ENCODE peak calls at places on chromosomes 12 and 14, in five cellular contexts. M is SK-N-SH, W is GM12878, H is HepG2, G is K562. R is an unnamed sample.

GRCh38 chr14:20530771-20531571 is 25.6 kb downstream of the RNASE10 start:
- DNase-seq in M (peak), W (peak), H (peak), G (peak), R (peak)

GRCh38 chr12:117525766-117526165 is 164.3 kb upstream of the NOS1 start:
- DNase-seq in M (no peak), W (no peak), H (no peak), G (no peak), R (no peak)

GRCh38 chr12:83954071-83954789 is 958.4 kb downstream of the SLC6A15 start:
- DNase-seq in M (no peak), W (no peak), H (no peak), G (no peak), R (no peak)

GRCh38 chr14:23364164-23364571 is 804 bp downstream of the EFS start:
- DNase-seq in M (peak), W (no peak), H (no peak), G (no peak), R (no peak)

GRCh38 chr14:83816755-83817154 is 1713.2 kb upstream of the FLRT2 start:
- DNase-seq in M (no peak), W (no peak), H (no peak), G (no peak), R (no peak)

GRCh38 chr14:64801800-64802199 is 77.9 kb downstream of the SPTB start:
- DNase-seq in M (peak), W (no peak), H (peak), G (peak), R (peak)

GRCh38 chr14:81504864-81505263 is 28.8 kb downstream of the SEL1L start:
- DNase-seq in M (no peak), W (no peak), H (no peak), G (no peak), R (no peak)

GRCh38 chr12:22702690-22703089 is 77.7 kb downstream of the ETNK1 start:
- DNase-seq in M (no peak), W (no peak), H (no peak), G (no peak), R (no peak)

GRCh38 chr12:10182662-10183061 is 3.8 kb downstream of the TMEM52B start:
- DNase-seq in M (no peak), W (no peak), H (no peak), G (no peak), R (no peak)

GRCh38 chr14:100548295-100548655 is 38.9 kb downstream of the BEGAIN start:
- DNase-seq in M (no peak), W (no peak), H (no peak), G (no peak), R (no peak)

GRCh38 chr14:102761206-102761605 is 16.0 kb upstream of the TRAF3 start:
- DNase-seq in M (no peak), W (no peak), H (no peak), G (no peak), R (no peak)

GRCh38 chr14:57928732-57929131 is 62.8 kb upstream of the SLC35F4 start:
- DNase-seq in M (no peak), W (no peak), H (no peak), G (no peak), R (no peak)

GRCh38 chr14:104190396-104191000 is 52.1 kb downstream of the KIF26A start:
- DNase-seq in M (no peak), W (no peak), H (no peak), G (no peak), R (no peak)

GRCh38 chr12:6826125-6826733 is 2.0 kb upstream of the P3H3 start:
- DNase-seq in M (no peak), W (no peak), H (no peak), G (no peak), R (no peak)

GRCh38 chr12:2295941-2296461 is 243.2 kb downstream of the CACNA1C start:
- DNase-seq in M (no peak), W (no peak), H (no peak), G (no peak), R (no peak)

GRCh38 chr14:98177551-98177950 is 1094.4 kb downstream of the BCL11B start:
- DNase-seq in M (no peak), W (no peak), H (no peak), G (no peak), R (no peak)
- TF ChIP-seq CHD2 in M (no peak), W (no peak), H (no peak), G (no peak), R (no peak)

GRCh38 chr14:92473947-92474535 is 39.5 kb upstream of the RIN3 start:
- DNase-seq in M (no peak), W (no peak), H (no peak), G (no peak), R (no peak)

GRCh38 chr14:92472860-92473259 is 40.7 kb upstream of the RIN3 start:
- DNase-seq in M (no peak), W (no peak), H (no peak), G (no peak), R (no peak)

GRCh38 chr14:92471919-92472318 is 41.7 kb upstream of the RIN3 start:
- DNase-seq in M (no peak), W (no peak), H (peak), G (no peak), R (peak)

GRCh38 chr14:92475037-92475436 is 38.5 kb upstream of the RIN3 start:
- DNase-seq in M (no peak), W (no peak), H (no peak), G (no peak), R (no peak)

DNA sequence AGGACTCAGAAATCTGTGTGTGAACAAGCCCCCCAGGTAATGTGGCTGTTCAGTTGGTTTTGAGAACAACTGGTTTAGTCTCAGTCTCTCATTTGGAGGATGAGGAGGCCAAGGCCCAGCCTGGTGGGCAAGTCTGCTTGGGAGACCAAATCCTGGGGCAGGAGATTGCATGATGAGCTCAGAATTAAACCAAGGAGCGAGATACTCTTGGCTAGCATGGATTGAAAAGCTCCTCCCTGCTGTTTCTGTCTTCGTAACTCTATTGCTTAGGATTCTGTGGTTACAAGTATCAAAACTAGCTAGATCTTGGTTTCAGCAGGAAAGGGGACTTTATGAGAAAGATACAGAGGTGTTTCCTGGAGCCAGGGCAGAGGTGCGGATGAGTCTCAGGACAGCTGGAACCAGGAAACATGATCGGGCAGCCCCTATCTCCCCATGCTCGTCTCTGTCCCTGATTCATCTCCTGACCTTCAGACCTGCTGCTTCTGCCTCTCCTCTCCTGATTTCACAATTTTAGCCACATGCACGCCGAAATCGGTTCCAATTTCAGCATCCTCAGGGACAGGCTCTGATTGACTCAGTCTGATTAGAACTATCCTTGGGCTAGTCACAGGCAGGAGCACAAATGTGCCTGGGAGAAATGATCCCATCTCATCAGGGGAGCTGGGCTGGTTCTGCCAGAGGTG is 40.2 kb upstream of the RIN3 start:
- DNase-seq in M (no peak), W (no peak), H (peak), G (no peak), R (no peak)
- TF ChIP-seq POLR2AphosphoS5 in M (no peak), W (no peak), H (no peak), G (no peak), R (no peak)

GRCh38 chr12:13864081-13864673 is 117.2 kb downstream of the GRIN2B start:
- DNase-seq in M (peak), W (peak), H (peak), G (peak), R (peak)
- TF ChIP-seq CHD2 in M (no peak), W (no peak), H (no peak), G (no peak), R (no peak)

GRCh38 chr12:132560421-132560830 is 50.0 kb downstream of the LRCOL1 start:
- DNase-seq in M (peak), W (no peak), H (no peak), G (peak), R (no peak)

GRCh38 chr12:132560831-132561783 is 49.3 kb downstream of the LRCOL1 start:
- DNase-seq in M (peak), W (peak), H (peak), G (peak), R (peak)

GRCh38 chr12:132558861-132559623 is 51.3 kb downstream of the LRCOL1 start:
- DNase-seq in M (no peak), W (no peak), H (no peak), G (no peak), R (no peak)

GRCh38 chr12:132557969-132558856 is 52.2 kb downstream of the LRCOL1 start:
- DNase-seq in M (no peak), W (no peak), H (peak), G (no peak), R (no peak)

GRCh38 chr12:132559652-132560420 is 50.5 kb downstream of the LRCOL1 start:
- DNase-seq in M (peak), W (no peak), H (peak), G (peak), R (peak)
- TF ChIP-seq POLR2AphosphoS5 in M (peak), W (no peak), H (no peak), G (peak), R (peak)